ENCODE peak calls at places on chromosomes 7 and 10, in ten cellular contexts. One of them, this sample, is unnamed.

GRCh38 chr7:155471728-155472127 is 13.8 kb downstream of the EN2 start:
- DNase-seq in activated CD4-positive, CD25-positive, alpha-beta regulatory T cell: no peak
- DNase-seq in colonic mucosa: no peak
- DNase-seq in islet precursor cell: no peak
- DNase-seq in right lobe of liver: no peak
- DNase-seq in fibroblast of mammary gland: no peak
- DNase-seq in GM23248: no peak
- DNase-seq in AG08395: no peak
- DNase-seq in heart left ventricle: no peak
- DNase-seq in DMS 273 treated with DMSO at 0.1 percent for 48 hours: no peak
- DNase-seq in this sample: no peak

GRCh38 chr7:1226155-1226901 is 6.3 kb upstream of the UNCX start:
- DNase-seq in colonic mucosa: no peak
- DNase-seq in activated CD4-positive, CD25-positive, alpha-beta regulatory T cell: no peak
- DNase-seq in GM23248: no peak
- DNase-seq in fibroblast of mammary gland: no peak
- DNase-seq in AG08395: no peak
- DNase-seq in right lobe of liver: no peak
- DNase-seq in islet precursor cell: no peak
- DNase-seq in DMS 273 treated with DMSO at 0.1 percent for 48 hours: peak; percentile 58
- DNase-seq in heart left ventricle: no peak
- DNase-seq in this sample: no peak

GRCh38 chr10:127906548-127907377 is at the start of gene PTPRE:
- DNase-seq in islet precursor cell: peak; percentile 85
- DNase-seq in AG08395: peak; percentile 87
- DNase-seq in activated CD4-positive, CD25-positive, alpha-beta regulatory T cell: peak; percentile 42
- DNase-seq in fibroblast of mammary gland: peak; percentile 51
- DNase-seq in DMS 273 treated with DMSO at 0.1 percent for 48 hours: no peak
- DNase-seq in GM23248: peak; percentile 92
- DNase-seq in heart left ventricle: peak; percentile 91
- DNase-seq in right lobe of liver: peak; percentile 82
- DNase-seq in colonic mucosa: peak; percentile 79
- DNase-seq in this sample: peak; percentile 91

GRCh38 chr10:118721005-118721876 is 33.5 kb downstream of the CACUL1 start:
- DNase-seq in fibroblast of mammary gland: peak; percentile 70
- DNase-seq in activated CD4-positive, CD25-positive, alpha-beta regulatory T cell: peak; percentile 15
- DNase-seq in AG08395: peak; percentile 48
- DNase-seq in colonic mucosa: peak; percentile 73
- DNase-seq in right lobe of liver: no peak
- DNase-seq in heart left ventricle: no peak
- DNase-seq in GM23248: peak; percentile 56
- DNase-seq in islet precursor cell: no peak
- DNase-seq in DMS 273 treated with DMSO at 0.1 percent for 48 hours: peak; percentile 4
- DNase-seq in this sample: no peak

GRCh38 chr10:60914676-60915075 is 29.3 kb downstream of the RHOBTB1 start:
- DNase-seq in GM23248: peak; percentile 86
- DNase-seq in activated CD4-positive, CD25-positive, alpha-beta regulatory T cell: no peak
- DNase-seq in fibroblast of mammary gland: peak; percentile 88
- DNase-seq in islet precursor cell: no peak
- DNase-seq in AG08395: peak; percentile 87
- DNase-seq in right lobe of liver: no peak
- DNase-seq in heart left ventricle: no peak
- DNase-seq in colonic mucosa: no peak
- DNase-seq in DMS 273 treated with DMSO at 0.1 percent for 48 hours: no peak
- DNase-seq in this sample: peak; percentile 93

GRCh38 chr10:103602852-103603155 is 109.3 kb downstream of the NEURL1 start:
- DNase-seq in fibroblast of mammary gland: no peak
- DNase-seq in right lobe of liver: no peak
- DNase-seq in AG08395: no peak
- DNase-seq in islet precursor cell: no peak
- DNase-seq in GM23248: no peak
- DNase-seq in activated CD4-positive, CD25-positive, alpha-beta regulatory T cell: no peak
- DNase-seq in DMS 273 treated with DMSO at 0.1 percent for 48 hours: no peak
- DNase-seq in heart left ventricle: no peak
- DNase-seq in colonic mucosa: no peak
- DNase-seq in this sample: no peak

GRCh38 chr7:122802211-122802833 is 83.9 kb downstream of the CADPS2 start:
- DNase-seq in fibroblast of mammary gland: no peak
- DNase-seq in GM23248: no peak
- DNase-seq in activated CD4-positive, CD25-positive, alpha-beta regulatory T cell: no peak
- DNase-seq in right lobe of liver: no peak
- DNase-seq in DMS 273 treated with DMSO at 0.1 percent for 48 hours: no peak
- DNase-seq in heart left ventricle: no peak
- DNase-seq in islet precursor cell: peak; percentile 64
- DNase-seq in AG08395: no peak
- DNase-seq in colonic mucosa: no peak
- DNase-seq in this sample: no peak

GRCh38 chr7:130822642-130823041 is 88.6 kb upstream of the KLF14 start:
- DNase-seq in fibroblast of mammary gland: no peak
- DNase-seq in colonic mucosa: no peak
- DNase-seq in GM23248: peak; percentile 44
- DNase-seq in AG08395: no peak
- DNase-seq in heart left ventricle: no peak
- DNase-seq in DMS 273 treated with DMSO at 0.1 percent for 48 hours: no peak
- DNase-seq in islet precursor cell: no peak
- DNase-seq in activated CD4-positive, CD25-positive, alpha-beta regulatory T cell: no peak
- DNase-seq in right lobe of liver: no peak
- DNase-seq in this sample: no peak

GRCh38 chr7:47435889-47436312 is 146.0 kb downstream of the TNS3 start:
- DNase-seq in DMS 273 treated with DMSO at 0.1 percent for 48 hours: peak; percentile 19
- DNase-seq in AG08395: peak; percentile 82
- DNase-seq in GM23248: peak; percentile 86
- DNase-seq in heart left ventricle: no peak
- DNase-seq in colonic mucosa: peak; percentile 76
- DNase-seq in right lobe of liver: no peak
- DNase-seq in fibroblast of mammary gland: peak; percentile 85
- DNase-seq in islet precursor cell: peak; percentile 80
- DNase-seq in activated CD4-positive, CD25-positive, alpha-beta regulatory T cell: no peak
- DNase-seq in this sample: no peak

GRCh38 chr10:131822013-131822693 is 78.7 kb upstream of the PPP2R2D start:
- DNase-seq in fibroblast of mammary gland: no peak
- DNase-seq in colonic mucosa: no peak
- DNase-seq in DMS 273 treated with DMSO at 0.1 percent for 48 hours: no peak
- DNase-seq in GM23248: no peak
- DNase-seq in right lobe of liver: peak; percentile 46
- DNase-seq in activated CD4-positive, CD25-positive, alpha-beta regulatory T cell: no peak
- DNase-seq in islet precursor cell: peak; percentile 35
- DNase-seq in heart left ventricle: peak; percentile 39
- DNase-seq in AG08395: no peak
- DNase-seq in this sample: no peak

GRCh38 chr7:77687100-77687746 is 9.0 kb upstream of the RSBN1L start:
- DNase-seq in islet precursor cell: no peak
- DNase-seq in GM23248: peak; percentile 80
- DNase-seq in AG08395: peak; percentile 44
- DNase-seq in colonic mucosa: peak; percentile 15
- DNase-seq in right lobe of liver: no peak
- DNase-seq in activated CD4-positive, CD25-positive, alpha-beta regulatory T cell: no peak
- DNase-seq in heart left ventricle: no peak
- DNase-seq in fibroblast of mammary gland: peak; percentile 80
- DNase-seq in DMS 273 treated with DMSO at 0.1 percent for 48 hours: no peak
- DNase-seq in this sample: no peak

GRCh38 chr10:132611026-132611910 is 73.7 kb downstream of the INPP5A start:
- DNase-seq in heart left ventricle: peak; percentile 35
- DNase-seq in AG08395: no peak
- DNase-seq in DMS 273 treated with DMSO at 0.1 percent for 48 hours: no peak
- DNase-seq in colonic mucosa: no peak
- DNase-seq in activated CD4-positive, CD25-positive, alpha-beta regulatory T cell: no peak
- DNase-seq in islet precursor cell: peak; percentile 16
- DNase-seq in right lobe of liver: no peak
- DNase-seq in fibroblast of mammary gland: no peak
- DNase-seq in GM23248: no peak
- DNase-seq in this sample: no peak

GRCh38 chr7:116290740-116291139 is 80.4 kb downstream of the TES start:
- DNase-seq in AG08395: peak; percentile 29
- DNase-seq in right lobe of liver: peak; percentile 11
- DNase-seq in colonic mucosa: no peak
- DNase-seq in GM23248: peak; percentile 19
- DNase-seq in islet precursor cell: peak; percentile 66
- DNase-seq in activated CD4-positive, CD25-positive, alpha-beta regulatory T cell: no peak
- DNase-seq in DMS 273 treated with DMSO at 0.1 percent for 48 hours: no peak
- DNase-seq in fibroblast of mammary gland: no peak
- DNase-seq in heart left ventricle: no peak
- DNase-seq in this sample: no peak

GRCh38 chr10:110613341-110613995 is 30.7 kb upstream of the RBM20 start:
- DNase-seq in GM23248: no peak
- DNase-seq in right lobe of liver: no peak
- DNase-seq in heart left ventricle: no peak
- DNase-seq in DMS 273 treated with DMSO at 0.1 percent for 48 hours: no peak
- DNase-seq in AG08395: no peak
- DNase-seq in activated CD4-positive, CD25-positive, alpha-beta regulatory T cell: no peak
- DNase-seq in islet precursor cell: no peak
- DNase-seq in fibroblast of mammary gland: no peak
- DNase-seq in colonic mucosa: no peak
- DNase-seq in this sample: no peak

GRCh38 chr7:128112781-128113221 is 81.6 kb upstream of the LRRC4 start:
- DNase-seq in fibroblast of mammary gland: no peak
- DNase-seq in colonic mucosa: no peak
- DNase-seq in islet precursor cell: peak; percentile 53
- DNase-seq in AG08395: no peak
- DNase-seq in heart left ventricle: no peak
- DNase-seq in right lobe of liver: no peak
- DNase-seq in GM23248: no peak
- DNase-seq in DMS 273 treated with DMSO at 0.1 percent for 48 hours: no peak
- DNase-seq in activated CD4-positive, CD25-positive, alpha-beta regulatory T cell: no peak
- DNase-seq in this sample: no peak

GRCh38 chr7:25858562-25859411 is 293.2 kb upstream of the NFE2L3 start:
- DNase-seq in activated CD4-positive, CD25-positive, alpha-beta regulatory T cell: no peak
- DNase-seq in fibroblast of mammary gland: no peak
- DNase-seq in DMS 273 treated with DMSO at 0.1 percent for 48 hours: peak; percentile 48
- DNase-seq in heart left ventricle: no peak
- DNase-seq in right lobe of liver: no peak
- DNase-seq in GM23248: no peak
- DNase-seq in colonic mucosa: peak; percentile 50
- DNase-seq in islet precursor cell: peak; percentile 85
- DNase-seq in AG08395: no peak
- DNase-seq in this sample: no peak

GRCh38 chr10:59865101-59865500 is 41.3 kb downstream of the CCDC6 start:
- DNase-seq in fibroblast of mammary gland: peak; percentile 43
- DNase-seq in GM23248: peak; percentile 13
- DNase-seq in right lobe of liver: no peak
- DNase-seq in AG08395: no peak
- DNase-seq in colonic mucosa: peak; percentile 74
- DNase-seq in DMS 273 treated with DMSO at 0.1 percent for 48 hours: no peak
- DNase-seq in heart left ventricle: no peak
- DNase-seq in islet precursor cell: peak; percentile 84
- DNase-seq in activated CD4-positive, CD25-positive, alpha-beta regulatory T cell: no peak
- DNase-seq in this sample: no peak

GRCh38 chr7:111535142-111535541 is 27.1 kb downstream of the IMMP2L start:
- DNase-seq in right lobe of liver: no peak
- DNase-seq in GM23248: no peak
- DNase-seq in activated CD4-positive, CD25-positive, alpha-beta regulatory T cell: no peak
- DNase-seq in fibroblast of mammary gland: no peak
- DNase-seq in DMS 273 treated with DMSO at 0.1 percent for 48 hours: no peak
- DNase-seq in colonic mucosa: no peak
- DNase-seq in AG08395: no peak
- DNase-seq in heart left ventricle: no peak
- DNase-seq in islet precursor cell: no peak
- DNase-seq in this sample: no peak

GRCh38 chr7:84362360-84362759 is 167.8 kb upstream of the SEMA3A start:
- DNase-seq in islet precursor cell: no peak
- DNase-seq in heart left ventricle: no peak
- DNase-seq in colonic mucosa: no peak
- DNase-seq in right lobe of liver: no peak
- DNase-seq in DMS 273 treated with DMSO at 0.1 percent for 48 hours: no peak
- DNase-seq in AG08395: no peak
- DNase-seq in fibroblast of mammary gland: no peak
- DNase-seq in GM23248: no peak
- DNase-seq in activated CD4-positive, CD25-positive, alpha-beta regulatory T cell: no peak
- DNase-seq in this sample: no peak

GRCh38 chr10:88922041-88922440 is 30.5 kb downstream of the ACTA2 start:
- DNase-seq in activated CD4-positive, CD25-positive, alpha-beta regulatory T cell: no peak
- DNase-seq in fibroblast of mammary gland: peak; percentile 26
- DNase-seq in AG08395: no peak
- DNase-seq in DMS 273 treated with DMSO at 0.1 percent for 48 hours: no peak
- DNase-seq in heart left ventricle: no peak
- DNase-seq in GM23248: peak; percentile 48
- DNase-seq in right lobe of liver: no peak
- DNase-seq in colonic mucosa: no peak
- DNase-seq in islet precursor cell: no peak
- DNase-seq in this sample: no peak

GRCh38 chr7:46908770-46909169 is 673.1 kb downstream of the TNS3 start:
- DNase-seq in heart left ventricle: no peak
- DNase-seq in islet precursor cell: no peak
- DNase-seq in DMS 273 treated with DMSO at 0.1 percent for 48 hours: no peak
- DNase-seq in GM23248: peak; percentile 78
- DNase-seq in colonic mucosa: no peak
- DNase-seq in fibroblast of mammary gland: peak; percentile 87
- DNase-seq in AG08395: peak; percentile 78
- DNase-seq in right lobe of liver: no peak
- DNase-seq in activated CD4-positive, CD25-positive, alpha-beta regulatory T cell: no peak
- DNase-seq in this sample: no peak

GRCh38 chr7:74290590-74290950 is 1.4 kb downstream of the CLIP2 start:
- DNase-seq in colonic mucosa: peak; percentile 70
- DNase-seq in islet precursor cell: no peak
- DNase-seq in fibroblast of mammary gland: no peak
- DNase-seq in activated CD4-positive, CD25-positive, alpha-beta regulatory T cell: no peak
- DNase-seq in right lobe of liver: no peak
- DNase-seq in DMS 273 treated with DMSO at 0.1 percent for 48 hours: no peak
- DNase-seq in heart left ventricle: no peak
- DNase-seq in GM23248: peak; percentile 34
- DNase-seq in AG08395: no peak
- DNase-seq in this sample: no peak

GRCh38 chr10:22252801-22253577 is 35.2 kb upstream of the EBLN1 start:
- DNase-seq in heart left ventricle: peak; percentile 80
- DNase-seq in activated CD4-positive, CD25-positive, alpha-beta regulatory T cell: no peak
- DNase-seq in islet precursor cell: peak; percentile 54
- DNase-seq in AG08395: peak; percentile 13
- DNase-seq in right lobe of liver: peak; percentile 57
- DNase-seq in GM23248: peak; percentile 60
- DNase-seq in colonic mucosa: peak; percentile 28
- DNase-seq in DMS 273 treated with DMSO at 0.1 percent for 48 hours: no peak
- DNase-seq in fibroblast of mammary gland: no peak
- DNase-seq in this sample: no peak

GRCh38 chr10:73553726-73554125 is 37.4 kb downstream of the USP54 start:
- DNase-seq in colonic mucosa: no peak
- DNase-seq in GM23248: no peak
- DNase-seq in heart left ventricle: no peak
- DNase-seq in islet precursor cell: no peak
- DNase-seq in AG08395: no peak
- DNase-seq in fibroblast of mammary gland: no peak
- DNase-seq in right lobe of liver: no peak
- DNase-seq in activated CD4-positive, CD25-positive, alpha-beta regulatory T cell: no peak
- DNase-seq in DMS 273 treated with DMSO at 0.1 percent for 48 hours: no peak
- DNase-seq in this sample: no peak

GRCh38 chr10:78332013-78332412 is 298.4 kb downstream of the RPS24 start:
- DNase-seq in islet precursor cell: peak; percentile 49
- DNase-seq in right lobe of liver: no peak
- DNase-seq in fibroblast of mammary gland: no peak
- DNase-seq in DMS 273 treated with DMSO at 0.1 percent for 48 hours: no peak
- DNase-seq in colonic mucosa: peak; percentile 4
- DNase-seq in AG08395: peak; percentile 45
- DNase-seq in GM23248: peak; percentile 53
- DNase-seq in heart left ventricle: no peak
- DNase-seq in activated CD4-positive, CD25-positive, alpha-beta regulatory T cell: no peak
- DNase-seq in this sample: peak; percentile 64

GRCh38 chr10:29895436-29895835 is 163.9 kb downstream of the JCAD start:
- DNase-seq in fibroblast of mammary gland: peak; percentile 93
- DNase-seq in heart left ventricle: peak; percentile 79
- DNase-seq in AG08395: peak; percentile 90
- DNase-seq in GM23248: peak; percentile 84
- DNase-seq in colonic mucosa: peak; percentile 24
- DNase-seq in DMS 273 treated with DMSO at 0.1 percent for 48 hours: no peak
- DNase-seq in right lobe of liver: no peak
- DNase-seq in islet precursor cell: peak; percentile 82
- DNase-seq in activated CD4-positive, CD25-positive, alpha-beta regulatory T cell: no peak
- DNase-seq in this sample: no peak

GRCh38 chr7:156556083-156556482 is 84.5 kb upstream of the RNF32 start:
- DNase-seq in colonic mucosa: no peak
- DNase-seq in heart left ventricle: no peak
- DNase-seq in activated CD4-positive, CD25-positive, alpha-beta regulatory T cell: no peak
- DNase-seq in DMS 273 treated with DMSO at 0.1 percent for 48 hours: no peak
- DNase-seq in fibroblast of mammary gland: no peak
- DNase-seq in GM23248: no peak
- DNase-seq in AG08395: no peak
- DNase-seq in islet precursor cell: no peak
- DNase-seq in right lobe of liver: no peak
- DNase-seq in this sample: no peak

GRCh38 chr7:20798694-20799121 is 12.0 kb upstream of the SP8 start:
- DNase-seq in AG08395: no peak
- DNase-seq in activated CD4-positive, CD25-positive, alpha-beta regulatory T cell: no peak
- DNase-seq in heart left ventricle: no peak
- DNase-seq in colonic mucosa: no peak
- DNase-seq in DMS 273 treated with DMSO at 0.1 percent for 48 hours: no peak
- DNase-seq in fibroblast of mammary gland: no peak
- DNase-seq in right lobe of liver: no peak
- DNase-seq in GM23248: no peak
- DNase-seq in islet precursor cell: no peak
- DNase-seq in this sample: no peak